ENCODE peak calls at places on chromosomes 2 and 18, in ten cellular contexts. V is activated CD4-positive, alpha-beta T cell treated with anti-CD3 and anti-CD28 coated beads, Interleukin-2, amount 10 ng/mL, durations not matched to agents 7 days and 5 days; U is HTR-8/SVneo; E is body of pancreas; C is activated T-cell treated with anti-CD3 and anti-CD28 coated beads, Interleukin-2, amount 50 U/mL, for 72 hours; O is mesendoderm; A is stimulated activated CD4-positive, alpha-beta T cell treated with anti-CD3 and anti-CD28 coated beads, Interleukin-4, amount 100 ng/mL, for 1 hour; H is nucleus accumbens; D is dermis microvascular lymphatic vessel endothelial cell; R is breast epithelium. M is an unnamed sample.

GRCh38 chr18:79520473-79521390 is 125.0 kb downstream of the NFATC1 start:
- DNase-seq in V (no peak), U (no peak), E (no peak), C (no peak), O (no peak), A (no peak), H (no peak), D (no peak), R (peak), M (no peak)

GRCh38 chr18:10989486-10989885 is 159.9 kb downstream of the PIEZO2 start:
- DNase-seq in V (no peak), U (no peak), E (no peak), C (no peak), O (no peak), A (no peak), H (no peak), D (peak), R (no peak), M (no peak)

GRCh38 chr18:79933765-79934164 is 17.7 kb downstream of the SLC66A2 start:
- DNase-seq in V (no peak), U (no peak), E (peak), C (no peak), O (peak), A (no peak), H (no peak), D (peak), R (peak), M (no peak)

GRCh38 chr2:85516649-85517389 is 22.1 kb upstream of the MAT2A start:
- DNase-seq in V (no peak), U (no peak), E (peak), C (no peak), O (no peak), A (no peak), H (no peak), D (peak), R (no peak), M (no peak)

GRCh38 chr2:69221512-69221911 is 165.5 kb downstream of the GFPT1 start:
- DNase-seq in V (no peak), U (no peak), E (no peak), C (no peak), O (no peak), A (no peak), H (no peak), D (no peak), R (no peak), M (no peak)

GRCh38 chr2:69203166-69203985 is 183.7 kb downstream of the GFPT1 start:
- DNase-seq in V (no peak), U (no peak), E (no peak), C (no peak), O (no peak), A (no peak), H (no peak), D (no peak), R (no peak), M (no peak)

GRCh38 chr2:80737047-80737446 is 432.5 kb upstream of the LRRTM1 start:
- DNase-seq in V (no peak), U (no peak), E (no peak), C (no peak), O (no peak), A (no peak), H (no peak), D (no peak), R (no peak), M (no peak)

GRCh38 chr2:45010706-45011036 is 1.4 kb upstream of the SIX2 start:
- DNase-seq in V (no peak), U (no peak), E (no peak), C (no peak), O (no peak), A (no peak), H (no peak), D (no peak), R (no peak), M (no peak)

GRCh38 chr2:195475336-195475735 is 181.7 kb upstream of the SLC39A10 start:
- DNase-seq in V (no peak), U (no peak), E (no peak), C (no peak), O (no peak), A (no peak), H (no peak), D (no peak), R (no peak), M (no peak)

GRCh38 chr2:58137856-58138255 is 91.2 kb downstream of the VRK2 start:
- DNase-seq in V (no peak), U (no peak), E (no peak), C (no peak), O (no peak), A (no peak), H (peak), D (peak), R (no peak), M (no peak)

GRCh38 chr18:9619990-9620389 is 5.6 kb upstream of the PPP4R1 start:
- DNase-seq in V (no peak), U (no peak), E (no peak), C (no peak), O (no peak), A (no peak), H (no peak), D (no peak), R (no peak), M (no peak)

GRCh38 chr2:149087751-149088150 is 49.3 kb downstream of the LYPD6B start:
- DNase-seq in V (no peak), U (no peak), E (no peak), C (no peak), O (peak), A (no peak), H (no peak), D (peak), R (no peak), M (no peak)

M was measured in skeletal muscle cell.